ENCODE peak calls at places on chromosome 3, in four cellular contexts. One of them, this sample, is unnamed.

GRCh38 chr3:168034152-168034928 is 61.4 kb downstream of the GOLIM4 start:
- DNase-seq in bronchial epithelial cell: peak
- DNase-seq in heart left ventricle: no peak
- DNase-seq in transverse colon: no peak
- DNase-seq in this sample: no peak

GRCh38 chr3:28317438-28318022 is 31.0 kb upstream of the ZCWPW2 start:
- DNase-seq in bronchial epithelial cell: peak
- DNase-seq in heart left ventricle: no peak
- DNase-seq in transverse colon: peak
- DNase-seq in this sample: no peak

GRCh38 chr3:61646360-61646759 is 85.0 kb downstream of the PTPRG start:
- DNase-seq in bronchial epithelial cell: no peak
- DNase-seq in heart left ventricle: no peak
- DNase-seq in transverse colon: no peak
- DNase-seq in this sample: no peak

GRCh38 chr3:49518016-49518415 is 36.3 kb upstream of the BSN start:
- DNase-seq in bronchial epithelial cell: no peak
- DNase-seq in heart left ventricle: no peak
- DNase-seq in transverse colon: no peak
- DNase-seq in this sample: no peak

GRCh38 chr3:152595975-152596832 is 238.7 kb upstream of the P2RY1 start:
- DNase-seq in bronchial epithelial cell: peak
- DNase-seq in heart left ventricle: peak
- DNase-seq in transverse colon: peak
- DNase-seq in this sample: peak

GRCh38 chr3:110995461-110996226 is 76.0 kb upstream of the NECTIN3 start:
- DNase-seq in bronchial epithelial cell: peak
- DNase-seq in heart left ventricle: no peak
- DNase-seq in transverse colon: no peak
- DNase-seq in this sample: peak

GRCh38 chr3:66763294-66763693 is 234.8 kb upstream of the KBTBD8 start:
- DNase-seq in bronchial epithelial cell: peak
- DNase-seq in heart left ventricle: no peak
- DNase-seq in transverse colon: no peak
- DNase-seq in this sample: no peak

GRCh38 chr3:11385329-11385728 is 113.1 kb downstream of the ATG7 start:
- DNase-seq in bronchial epithelial cell: peak
- DNase-seq in heart left ventricle: no peak
- DNase-seq in transverse colon: no peak
- DNase-seq in this sample: no peak

GRCh38 chr3:48294611-48295263 is 38.7 kb downstream of the SPINK8 start:
- DNase-seq in bronchial epithelial cell: no peak
- DNase-seq in heart left ventricle: no peak
- DNase-seq in transverse colon: no peak
- DNase-seq in this sample: no peak

GRCh38 chr3:28576590-28577220 is 228.1 kb upstream of the AZI2 start:
- DNase-seq in bronchial epithelial cell: no peak
- DNase-seq in heart left ventricle: no peak
- DNase-seq in transverse colon: no peak
- DNase-seq in this sample: no peak

GRCh38 chr3:98784666-98785600 is 21.8 kb downstream of the ST3GAL6 start:
- DNase-seq in bronchial epithelial cell: peak
- DNase-seq in heart left ventricle: no peak
- DNase-seq in transverse colon: no peak
- DNase-seq in this sample: peak

GRCh38 chr3:177618873-177619771 is 421.8 kb upstream of the TBL1XR1 start:
- DNase-seq in bronchial epithelial cell: no peak
- DNase-seq in heart left ventricle: no peak
- DNase-seq in transverse colon: no peak
- DNase-seq in this sample: no peak

GRCh38 chr3:171225698-171226097 is 199.2 kb upstream of the SLC2A2 start:
- DNase-seq in bronchial epithelial cell: no peak
- DNase-seq in heart left ventricle: no peak
- DNase-seq in transverse colon: no peak
- DNase-seq in this sample: peak

GRCh38 chr3:66405701-66406091 is 95.1 kb downstream of the LRIG1 start:
- DNase-seq in bronchial epithelial cell: peak
- DNase-seq in heart left ventricle: no peak
- DNase-seq in transverse colon: peak
- DNase-seq in this sample: no peak

GRCh38 chr3:15636028-15636709 is 34.6 kb downstream of the BTD start:
- DNase-seq in bronchial epithelial cell: peak
- DNase-seq in heart left ventricle: peak
- DNase-seq in transverse colon: no peak
- DNase-seq in this sample: peak

DNA sequence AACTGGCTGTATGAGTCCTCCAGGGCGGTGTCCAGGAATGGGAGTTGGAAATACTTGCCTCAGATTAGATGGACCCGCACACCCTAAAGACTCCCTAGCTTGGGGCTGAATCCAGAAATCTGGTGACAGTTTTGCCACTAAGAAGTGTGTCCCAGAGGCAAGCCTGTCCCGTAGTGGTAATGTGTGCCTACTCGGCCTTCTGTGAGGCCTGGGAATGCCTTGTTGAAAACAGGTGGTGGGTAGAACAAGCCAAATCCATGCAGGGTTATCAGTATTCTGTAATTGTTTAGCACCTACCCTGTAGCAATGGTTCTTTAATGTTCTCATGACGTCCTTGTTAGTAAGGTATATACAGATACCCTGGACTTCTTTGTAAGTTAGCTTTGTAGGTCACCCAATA is 1.6 kb downstream of the C3orf52 start:
- DNase-seq in bronchial epithelial cell: no peak
- DNase-seq in heart left ventricle: no peak
- DNase-seq in transverse colon: no peak
- DNase-seq in this sample: no peak
- H3K4me3 ChIP-seq in bronchial epithelial cell: peak
- H3K4me3 ChIP-seq in heart left ventricle: no peak
- H3K4me3 ChIP-seq in transverse colon: peak
- H3K4me3 ChIP-seq in this sample: no peak

DNA sequence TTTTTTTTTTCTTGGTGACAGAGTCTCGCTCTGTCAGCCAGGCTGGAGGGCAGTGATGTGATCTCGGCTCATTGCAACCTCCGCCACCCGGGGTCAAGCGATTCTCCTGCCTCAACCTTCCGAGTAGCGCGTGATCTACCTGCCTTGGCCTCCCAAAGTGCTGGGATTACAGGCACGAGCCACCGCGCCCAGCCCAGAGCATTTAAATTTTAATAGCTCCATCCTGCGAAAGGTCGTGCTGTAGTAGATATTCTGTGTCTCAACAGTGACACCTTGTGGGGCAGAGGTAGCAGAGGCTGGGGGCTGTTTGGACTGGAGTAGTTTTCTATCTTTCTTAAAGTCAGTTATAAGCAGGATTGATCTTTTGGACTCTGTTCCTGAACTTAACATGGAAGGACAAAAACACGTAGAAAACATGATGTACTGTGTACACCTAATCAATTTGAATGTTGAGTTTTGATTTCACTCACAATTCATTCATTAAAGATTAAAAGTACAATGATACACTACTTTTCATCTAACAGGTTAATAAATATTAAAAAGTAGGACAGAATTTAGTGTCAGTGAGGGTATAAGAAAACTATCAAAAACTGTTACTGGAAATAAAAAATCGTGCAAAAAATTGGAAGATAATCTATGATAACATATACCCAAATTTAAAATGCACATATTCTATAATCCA is 11.0 kb upstream of the PDCD6IP start:
- DNase-seq in bronchial epithelial cell: peak
- DNase-seq in heart left ventricle: peak
- DNase-seq in transverse colon: peak
- DNase-seq in this sample: no peak
- H3K4me3 ChIP-seq in bronchial epithelial cell: no peak
- H3K4me3 ChIP-seq in heart left ventricle: no peak
- H3K4me3 ChIP-seq in transverse colon: peak
- H3K4me3 ChIP-seq in this sample: peak

GRCh38 chr3:139260793-139261736 is 82.8 kb upstream of the MRPS22 start:
- DNase-seq in bronchial epithelial cell: no peak
- DNase-seq in heart left ventricle: no peak
- DNase-seq in transverse colon: no peak
- DNase-seq in this sample: no peak
- H3K4me3 ChIP-seq in bronchial epithelial cell: no peak
- H3K4me3 ChIP-seq in heart left ventricle: no peak
- H3K4me3 ChIP-seq in transverse colon: no peak
- H3K4me3 ChIP-seq in this sample: no peak

DNA sequence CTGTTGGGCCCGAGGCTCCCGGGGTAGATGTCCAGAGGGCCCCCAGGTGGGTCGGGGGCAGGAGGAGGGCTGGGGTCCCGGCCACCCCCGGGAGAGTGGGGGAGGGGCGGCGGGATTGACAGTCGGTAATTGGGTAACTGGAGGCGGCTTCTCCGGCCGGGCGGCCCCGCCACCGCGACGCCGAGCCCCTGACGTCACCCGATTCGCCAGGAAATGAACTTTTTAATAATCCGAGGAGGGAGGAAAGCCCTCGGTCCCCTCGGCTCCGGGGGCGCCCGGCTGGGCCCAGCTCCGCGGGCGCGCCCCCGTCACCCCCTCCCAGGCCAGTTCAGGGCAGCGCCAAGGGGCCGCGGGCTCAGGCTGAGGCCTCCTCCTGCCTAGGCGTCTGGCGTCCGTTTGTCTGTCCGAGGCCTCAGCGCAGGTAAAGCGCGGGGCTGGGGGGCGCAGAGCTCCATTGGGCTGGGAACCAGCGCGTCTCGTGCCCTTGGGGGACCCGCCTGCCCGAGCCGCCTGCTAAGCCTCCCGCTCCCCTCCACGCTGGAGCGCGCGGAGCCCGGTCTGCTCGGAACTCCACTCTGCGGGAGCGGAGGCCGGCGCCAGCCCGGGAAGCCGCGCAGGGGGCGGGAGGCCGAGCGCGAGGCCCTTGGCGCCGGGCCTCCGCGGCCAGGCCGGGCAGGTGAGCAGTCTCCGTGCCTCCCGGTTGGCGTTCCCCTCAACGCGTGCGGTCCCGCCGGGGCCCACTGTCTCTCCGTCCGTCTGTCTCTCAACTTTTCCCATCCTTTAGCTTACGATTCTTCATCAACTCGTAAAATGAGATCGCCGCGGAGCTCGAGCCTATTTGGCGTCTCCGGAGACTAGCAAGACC is 3.8 kb downstream of the GATA2 start:
- DNase-seq in bronchial epithelial cell: no peak
- DNase-seq in heart left ventricle: peak
- DNase-seq in transverse colon: no peak
- DNase-seq in this sample: no peak
- H3K4me3 ChIP-seq in bronchial epithelial cell: peak
- H3K4me3 ChIP-seq in heart left ventricle: peak
- H3K4me3 ChIP-seq in transverse colon: peak
- H3K4me3 ChIP-seq in this sample: peak

DNA sequence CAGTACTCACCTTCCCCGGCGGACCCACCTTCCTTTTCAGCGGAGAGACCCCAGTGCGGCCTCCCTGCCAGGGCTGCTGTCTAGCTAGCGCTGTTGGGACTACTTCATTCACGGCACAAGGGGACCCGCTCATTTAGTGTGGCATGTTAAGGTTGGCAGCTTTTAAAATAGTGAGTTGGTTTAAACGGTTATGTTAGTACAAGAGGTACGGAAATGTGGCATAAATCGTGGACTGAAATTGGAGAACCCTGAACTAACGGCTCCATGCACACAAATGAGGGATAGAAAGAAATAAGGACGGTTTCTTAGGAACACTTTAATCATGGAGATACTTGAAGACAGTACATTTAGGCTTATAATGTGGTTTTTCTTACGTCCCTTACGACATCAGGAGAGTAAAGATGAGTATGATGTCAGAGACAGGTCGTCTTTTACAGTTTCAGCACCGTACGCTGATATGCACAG is 752 bp downstream of the CEP63 start:
- DNase-seq in bronchial epithelial cell: peak
- DNase-seq in heart left ventricle: no peak
- DNase-seq in transverse colon: no peak
- DNase-seq in this sample: no peak
- H3K4me3 ChIP-seq in bronchial epithelial cell: peak
- H3K4me3 ChIP-seq in heart left ventricle: peak
- H3K4me3 ChIP-seq in transverse colon: peak
- H3K4me3 ChIP-seq in this sample: peak

DNA sequence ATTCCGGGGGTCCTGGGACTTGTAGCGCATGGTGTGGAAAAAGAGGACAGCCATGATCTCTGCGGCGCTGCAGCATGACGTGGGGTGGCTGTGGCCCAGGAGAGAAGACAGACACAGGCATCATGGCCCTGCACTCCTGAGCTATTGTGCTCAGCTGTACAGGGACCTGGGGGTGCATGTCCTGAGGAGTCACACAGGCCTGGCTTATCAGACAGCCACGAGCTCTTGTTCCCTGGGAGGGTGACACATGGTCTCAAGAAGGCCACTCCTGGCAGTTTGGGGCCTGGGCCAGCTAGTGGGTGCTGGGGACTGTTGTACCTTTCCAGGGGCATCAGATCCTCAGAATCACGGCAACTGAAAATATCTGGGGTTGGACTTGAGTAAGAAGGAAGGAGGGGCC is 13.7 kb downstream of the TKT start:
- DNase-seq in bronchial epithelial cell: no peak
- DNase-seq in heart left ventricle: no peak
- DNase-seq in transverse colon: no peak
- DNase-seq in this sample: no peak
- H3K4me3 ChIP-seq in bronchial epithelial cell: no peak
- H3K4me3 ChIP-seq in heart left ventricle: no peak
- H3K4me3 ChIP-seq in transverse colon: no peak
- H3K4me3 ChIP-seq in this sample: no peak

This sample was measured in BJ.